ENCODE peak calls at places on chromosomes 7 and 10, in four cellular contexts. W is GM23248, V is cardiac muscle cell, Y is tibial nerve. T is an unnamed sample.

GRCh38 chr10:60944159-60944909 is at the start of gene RHOBTB1:
- DNase-seq in W (peak), V (peak), Y (peak), T (no peak)

GRCh38 chr7:98341106-98341505 is 59.6 kb downstream of the BRI3 start:
- DNase-seq in W (peak), V (no peak), Y (no peak), T (no peak)

GRCh38 chr10:93124580-93125318 is 51.1 kb downstream of the CYP26A1 start:
- DNase-seq in W (no peak), V (no peak), Y (no peak), T (no peak)

GRCh38 chr10:61609609-61610166 is 53.0 kb upstream of the CABCOCO1 start:
- DNase-seq in W (no peak), V (no peak), Y (no peak), T (no peak)

GRCh38 chr10:1807196-1807595 is 69.9 kb upstream of the ADARB2 start:
- DNase-seq in W (no peak), V (no peak), Y (no peak), T (no peak)

GRCh38 chr10:102646610-102647432 is 2.5 kb downstream of the TRIM8 start:
- DNase-seq in W (peak), V (peak), Y (peak), T (no peak)

GRCh38 chr10:112689327-112689726 is 242.3 kb downstream of the VTI1A start:
- DNase-seq in W (peak), V (peak), Y (peak), T (no peak)

GRCh38 chr10:31867646-31868045 is 61.0 kb downstream of the ARHGAP12 start:
- DNase-seq in W (peak), V (no peak), Y (no peak), T (no peak)

GRCh38 chr10:104340099-104340594 is 1.9 kb upstream of the ITPRIP start:
- DNase-seq in W (no peak), V (no peak), Y (no peak), T (no peak)

GRCh38 chr10:133523631-133524203 is 3.4 kb upstream of the CYP2E1 start:
- DNase-seq in W (no peak), V (no peak), Y (no peak), T (peak)

GRCh38 chr7:93719546-93719945 is 145.0 kb upstream of the CALCR start:
- DNase-seq in W (peak), V (no peak), Y (no peak), T (peak)

DNA sequence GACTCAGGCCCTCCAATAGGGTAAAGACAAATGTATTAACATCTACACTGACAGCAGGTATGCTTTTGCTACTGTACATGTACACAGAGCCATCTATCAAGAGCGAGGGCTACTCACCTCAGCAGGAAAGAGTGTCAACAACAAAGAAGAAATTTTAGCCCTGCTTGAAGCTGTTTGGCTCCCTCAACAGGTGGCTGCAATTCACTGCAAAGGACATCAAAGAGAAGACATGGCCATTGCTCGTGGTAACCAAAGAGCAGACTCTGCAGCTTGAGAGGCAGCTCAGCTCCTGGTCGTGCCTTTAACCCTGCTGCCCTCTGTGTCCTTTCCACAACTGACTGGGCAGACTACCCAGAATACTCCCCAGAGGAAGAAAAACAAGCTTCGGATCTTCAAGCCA is 5.1 kb downstream of the AKR1B15 start:
- DNase-seq in W (peak), V (peak), Y (no peak), T (no peak)
- H3K27ac ChIP-seq in W (no peak), V (no peak), Y (no peak), T (no peak)

GRCh38 chr10:124523301-124523871 is 61.8 kb downstream of the LHPP start:
- DNase-seq in W (peak), V (no peak), Y (peak), T (no peak)
- H3K27ac ChIP-seq in W (no peak), V (peak), Y (peak), T (no peak)

GRCh38 chr10:35641430-35642015 is 573 bp downstream of the FZD8 start:
- DNase-seq in W (peak), V (peak), Y (no peak), T (no peak)

GRCh38 chr10:35639651-35640311 is 2.3 kb downstream of the FZD8 start:
- DNase-seq in W (peak), V (peak), Y (no peak), T (no peak)

GRCh38 chr10:35640951-35641429 is 1.1 kb downstream of the FZD8 start:
- DNase-seq in W (peak), V (peak), Y (peak), T (peak)

GRCh38 chr10:35639021-35639521 is 3.0 kb downstream of the FZD8 start:
- DNase-seq in W (no peak), V (peak), Y (no peak), T (no peak)

GRCh38 chr10:35640474-35640873 is 1.6 kb downstream of the FZD8 start:
- DNase-seq in W (peak), V (peak), Y (peak), T (no peak)
- H3K27ac ChIP-seq in W (no peak), V (peak), Y (peak), T (no peak)

GRCh38 chr10:79084972-79085597 is 16.3 kb downstream of the ZMIZ1 start:
- DNase-seq in W (no peak), V (no peak), Y (no peak), T (no peak)
- H3K27ac ChIP-seq in W (peak), V (peak), Y (peak), T (no peak)

GRCh38 chr10:78915331-78915626 is 153.5 kb upstream of the ZMIZ1 start:
- DNase-seq in W (no peak), V (no peak), Y (no peak), T (no peak)
- H3K27ac ChIP-seq in W (no peak), V (no peak), Y (no peak), T (no peak)

DNA sequence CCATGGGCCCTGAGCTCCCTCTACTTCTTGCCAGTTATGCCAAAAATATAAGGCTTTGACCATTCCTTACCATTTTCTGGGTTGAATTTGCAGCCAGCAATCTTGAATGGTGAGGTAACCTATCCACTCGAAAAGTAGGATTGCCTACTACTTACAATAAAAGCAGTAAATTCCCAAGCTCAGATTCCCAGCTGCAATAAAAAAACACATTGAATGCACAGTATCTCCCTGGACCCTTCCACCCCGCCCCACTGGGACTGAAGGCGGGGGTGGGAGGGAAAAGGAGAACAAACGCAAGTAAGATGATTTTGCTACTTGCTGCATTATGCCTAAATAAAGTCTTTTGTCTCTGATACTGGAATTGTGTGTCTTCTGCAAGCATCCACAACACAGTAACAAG is 301.9 kb downstream of the HGF start:
- DNase-seq in W (no peak), V (no peak), Y (no peak), T (no peak)
- H3K27ac ChIP-seq in W (no peak), V (no peak), Y (no peak), T (no peak)